ENCODE peak calls at places on chromosomes 2 and 18, in seven cellular contexts. One of them, this sample, is unnamed.

GRCh38 chr2:240642061-240642805 is 17.0 kb downstream of the GPR35 start:
- DNase-seq in CD4-positive, alpha-beta T cell: no peak
- DNase-seq in fibroblast of villous mesenchyme: no peak
- DNase-seq in GM12865: no peak
- DNase-seq in GM10248: no peak
- DNase-seq in activated B cell treated with CpG ODN at 0.5 μM for 24 hours: no peak
- DNase-seq in glutamatergic neuron: no peak
- DNase-seq in this sample: no peak

GRCh38 chr18:52499646-52500045 is 159.6 kb downstream of the DCC start:
- DNase-seq in GM10248: no peak
- DNase-seq in GM12865: no peak
- DNase-seq in CD4-positive, alpha-beta T cell: no peak
- DNase-seq in glutamatergic neuron: no peak
- DNase-seq in activated B cell treated with CpG ODN at 0.5 μM for 24 hours: no peak
- DNase-seq in fibroblast of villous mesenchyme: no peak
- DNase-seq in this sample: no peak

GRCh38 chr2:232129483-232129882 is 168.0 kb downstream of the DIS3L2 start:
- DNase-seq in activated B cell treated with CpG ODN at 0.5 μM for 24 hours: no peak
- DNase-seq in GM10248: no peak
- DNase-seq in GM12865: no peak
- DNase-seq in CD4-positive, alpha-beta T cell: no peak
- DNase-seq in glutamatergic neuron: no peak
- DNase-seq in fibroblast of villous mesenchyme: no peak
- DNase-seq in this sample: no peak

GRCh38 chr2:176140130-176140519 is 10.6 kb downstream of the HOXD8 start:
- DNase-seq in GM12865: no peak
- DNase-seq in GM10248: no peak
- DNase-seq in fibroblast of villous mesenchyme: peak
- DNase-seq in glutamatergic neuron: no peak
- DNase-seq in activated B cell treated with CpG ODN at 0.5 μM for 24 hours: no peak
- DNase-seq in CD4-positive, alpha-beta T cell: no peak
- DNase-seq in this sample: no peak

GRCh38 chr18:9569178-9569577 is 45.2 kb downstream of the PPP4R1 start:
- DNase-seq in CD4-positive, alpha-beta T cell: no peak
- DNase-seq in glutamatergic neuron: no peak
- DNase-seq in GM10248: no peak
- DNase-seq in activated B cell treated with CpG ODN at 0.5 μM for 24 hours: no peak
- DNase-seq in fibroblast of villous mesenchyme: no peak
- DNase-seq in GM12865: no peak
- DNase-seq in this sample: no peak

GRCh38 chr2:72669121-72669520 is 156.7 kb downstream of the EXOC6B start:
- DNase-seq in CD4-positive, alpha-beta T cell: no peak
- DNase-seq in GM10248: no peak
- DNase-seq in activated B cell treated with CpG ODN at 0.5 μM for 24 hours: no peak
- DNase-seq in glutamatergic neuron: no peak
- DNase-seq in fibroblast of villous mesenchyme: peak
- DNase-seq in GM12865: no peak
- DNase-seq in this sample: no peak

GRCh38 chr18:77529492-77529891 is 279.8 kb downstream of the GALR1 start:
- DNase-seq in fibroblast of villous mesenchyme: no peak
- DNase-seq in GM10248: no peak
- DNase-seq in activated B cell treated with CpG ODN at 0.5 μM for 24 hours: no peak
- DNase-seq in GM12865: no peak
- DNase-seq in glutamatergic neuron: no peak
- DNase-seq in CD4-positive, alpha-beta T cell: no peak
- DNase-seq in this sample: no peak

GRCh38 chr18:68299906-68300305 is 415.0 kb downstream of the TMX3 start:
- DNase-seq in GM12865: no peak
- DNase-seq in activated B cell treated with CpG ODN at 0.5 μM for 24 hours: no peak
- DNase-seq in fibroblast of villous mesenchyme: no peak
- DNase-seq in glutamatergic neuron: no peak
- DNase-seq in GM10248: no peak
- DNase-seq in CD4-positive, alpha-beta T cell: no peak
- DNase-seq in this sample: no peak

GRCh38 chr2:45889053-45889452 is 237.6 kb downstream of the PRKCE start:
- DNase-seq in CD4-positive, alpha-beta T cell: peak
- DNase-seq in GM10248: peak
- DNase-seq in GM12865: peak
- DNase-seq in glutamatergic neuron: peak
- DNase-seq in fibroblast of villous mesenchyme: peak
- DNase-seq in activated B cell treated with CpG ODN at 0.5 μM for 24 hours: no peak
- DNase-seq in this sample: no peak

GRCh38 chr2:38948995-38949394 is 59.3 kb downstream of the ARHGEF33 start:
- DNase-seq in CD4-positive, alpha-beta T cell: no peak
- DNase-seq in activated B cell treated with CpG ODN at 0.5 μM for 24 hours: no peak
- DNase-seq in glutamatergic neuron: no peak
- DNase-seq in GM12865: no peak
- DNase-seq in GM10248: no peak
- DNase-seq in fibroblast of villous mesenchyme: no peak
- DNase-seq in this sample: no peak

GRCh38 chr2:67865871-67866386 is 196.9 kb downstream of the C1D start:
- DNase-seq in activated B cell treated with CpG ODN at 0.5 μM for 24 hours: no peak
- DNase-seq in GM10248: no peak
- DNase-seq in fibroblast of villous mesenchyme: no peak
- DNase-seq in GM12865: no peak
- DNase-seq in glutamatergic neuron: no peak
- DNase-seq in CD4-positive, alpha-beta T cell: no peak
- DNase-seq in this sample: no peak

GRCh38 chr2:51795248-51795888 is 763.4 kb upstream of the NRXN1 start:
- DNase-seq in GM12865: no peak
- DNase-seq in activated B cell treated with CpG ODN at 0.5 μM for 24 hours: no peak
- DNase-seq in CD4-positive, alpha-beta T cell: no peak
- DNase-seq in fibroblast of villous mesenchyme: peak
- DNase-seq in GM10248: no peak
- DNase-seq in glutamatergic neuron: peak
- DNase-seq in this sample: no peak

GRCh38 chr2:78418041-78418440 is 607.5 kb upstream of the REG3G start:
- DNase-seq in GM10248: no peak
- DNase-seq in GM12865: no peak
- DNase-seq in activated B cell treated with CpG ODN at 0.5 μM for 24 hours: no peak
- DNase-seq in fibroblast of villous mesenchyme: no peak
- DNase-seq in CD4-positive, alpha-beta T cell: no peak
- DNase-seq in glutamatergic neuron: no peak
- DNase-seq in this sample: no peak

GRCh38 chr2:219828127-219828526 is 200.7 kb downstream of the SLC4A3 start:
- DNase-seq in CD4-positive, alpha-beta T cell: no peak
- DNase-seq in glutamatergic neuron: no peak
- DNase-seq in fibroblast of villous mesenchyme: no peak
- DNase-seq in GM10248: no peak
- DNase-seq in activated B cell treated with CpG ODN at 0.5 μM for 24 hours: no peak
- DNase-seq in GM12865: no peak
- DNase-seq in this sample: no peak

GRCh38 chr2:111706481-111707001 is 177.5 kb downstream of the ANAPC1 start:
- DNase-seq in CD4-positive, alpha-beta T cell: no peak
- DNase-seq in GM12865: peak
- DNase-seq in glutamatergic neuron: no peak
- DNase-seq in activated B cell treated with CpG ODN at 0.5 μM for 24 hours: no peak
- DNase-seq in fibroblast of villous mesenchyme: no peak
- DNase-seq in GM10248: no peak
- DNase-seq in this sample: no peak

GRCh38 chr2:211514049-211514448 is 957.6 kb downstream of the CPS1 start:
- DNase-seq in CD4-positive, alpha-beta T cell: no peak
- DNase-seq in GM10248: no peak
- DNase-seq in glutamatergic neuron: no peak
- DNase-seq in activated B cell treated with CpG ODN at 0.5 μM for 24 hours: no peak
- DNase-seq in fibroblast of villous mesenchyme: no peak
- DNase-seq in GM12865: no peak
- DNase-seq in this sample: no peak

GRCh38 chr18:54426085-54426665 is 68.5 kb downstream of the C18orf54 start:
- DNase-seq in CD4-positive, alpha-beta T cell: no peak
- DNase-seq in GM10248: no peak
- DNase-seq in GM12865: no peak
- DNase-seq in fibroblast of villous mesenchyme: no peak
- DNase-seq in glutamatergic neuron: no peak
- DNase-seq in activated B cell treated with CpG ODN at 0.5 μM for 24 hours: no peak
- DNase-seq in this sample: no peak

GRCh38 chr2:226338825-226339224 is 460.8 kb downstream of the IRS1 start:
- DNase-seq in CD4-positive, alpha-beta T cell: no peak
- DNase-seq in activated B cell treated with CpG ODN at 0.5 μM for 24 hours: no peak
- DNase-seq in fibroblast of villous mesenchyme: no peak
- DNase-seq in GM10248: no peak
- DNase-seq in GM12865: no peak
- DNase-seq in glutamatergic neuron: no peak
- DNase-seq in this sample: no peak

GRCh38 chr2:190468814-190469569 is 60.8 kb downstream of the MFSD6 start:
- DNase-seq in CD4-positive, alpha-beta T cell: no peak
- DNase-seq in GM12865: peak
- DNase-seq in activated B cell treated with CpG ODN at 0.5 μM for 24 hours: no peak
- DNase-seq in fibroblast of villous mesenchyme: peak
- DNase-seq in glutamatergic neuron: no peak
- DNase-seq in GM10248: no peak
- DNase-seq in this sample: no peak

GRCh38 chr2:200484934-200485333 is 24.9 kb downstream of the KCTD18 start:
- DNase-seq in GM12865: no peak
- DNase-seq in GM10248: no peak
- DNase-seq in fibroblast of villous mesenchyme: no peak
- DNase-seq in activated B cell treated with CpG ODN at 0.5 μM for 24 hours: no peak
- DNase-seq in glutamatergic neuron: no peak
- DNase-seq in CD4-positive, alpha-beta T cell: no peak
- DNase-seq in this sample: no peak

GRCh38 chr2:50957880-50958279 is 74.1 kb downstream of the NRXN1 start:
- DNase-seq in CD4-positive, alpha-beta T cell: no peak
- DNase-seq in GM12865: no peak
- DNase-seq in activated B cell treated with CpG ODN at 0.5 μM for 24 hours: no peak
- DNase-seq in fibroblast of villous mesenchyme: no peak
- DNase-seq in glutamatergic neuron: no peak
- DNase-seq in GM10248: no peak
- DNase-seq in this sample: no peak

GRCh38 chr2:102331311-102331980 is 20.1 kb downstream of the IL1RL1 start:
- DNase-seq in fibroblast of villous mesenchyme: no peak
- DNase-seq in GM10248: no peak
- DNase-seq in activated B cell treated with CpG ODN at 0.5 μM for 24 hours: no peak
- DNase-seq in glutamatergic neuron: no peak
- DNase-seq in CD4-positive, alpha-beta T cell: no peak
- DNase-seq in GM12865: no peak
- DNase-seq in this sample: no peak

GRCh38 chr18:30094556-30094955 is 948.0 kb downstream of the DSC3 start:
- DNase-seq in GM12865: no peak
- DNase-seq in fibroblast of villous mesenchyme: peak
- DNase-seq in GM10248: no peak
- DNase-seq in glutamatergic neuron: no peak
- DNase-seq in CD4-positive, alpha-beta T cell: no peak
- DNase-seq in activated B cell treated with CpG ODN at 0.5 μM for 24 hours: no peak
- DNase-seq in this sample: no peak

DNA sequence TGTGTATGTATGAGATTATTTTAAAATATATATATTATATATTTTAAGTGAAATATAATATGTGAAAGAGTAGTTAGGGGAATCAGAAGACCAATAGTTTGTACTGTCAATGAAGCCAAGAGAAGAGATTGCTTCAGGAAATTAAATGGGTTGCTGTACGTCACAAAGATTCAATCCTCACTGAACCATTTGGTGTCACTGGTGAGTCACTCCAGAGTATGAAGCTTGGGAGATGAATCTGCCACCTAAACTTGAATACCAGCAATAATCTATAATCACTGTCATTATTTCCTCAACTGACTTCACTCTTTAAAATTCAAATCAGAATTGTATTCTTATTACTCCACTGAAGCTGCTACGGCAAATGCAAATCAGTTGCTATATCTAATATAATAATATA is 41.9 kb upstream of the SCN9A start:
- DNase-seq in GM10248: peak
- DNase-seq in glutamatergic neuron: no peak
- DNase-seq in activated B cell treated with CpG ODN at 0.5 μM for 24 hours: no peak
- DNase-seq in fibroblast of villous mesenchyme: peak
- DNase-seq in CD4-positive, alpha-beta T cell: no peak
- DNase-seq in GM12865: peak
- DNase-seq in this sample: no peak
- TF ChIP-seq CTCF in GM10248: no peak
- TF ChIP-seq CTCF in glutamatergic neuron: no peak
- TF ChIP-seq CTCF in activated B cell treated with CpG ODN at 0.5 μM for 24 hours: no peak
- TF ChIP-seq CTCF in fibroblast of villous mesenchyme: no peak
- TF ChIP-seq CTCF in CD4-positive, alpha-beta T cell: no peak
- TF ChIP-seq CTCF in GM12865: no peak
- TF ChIP-seq CTCF in this sample: no peak

DNA sequence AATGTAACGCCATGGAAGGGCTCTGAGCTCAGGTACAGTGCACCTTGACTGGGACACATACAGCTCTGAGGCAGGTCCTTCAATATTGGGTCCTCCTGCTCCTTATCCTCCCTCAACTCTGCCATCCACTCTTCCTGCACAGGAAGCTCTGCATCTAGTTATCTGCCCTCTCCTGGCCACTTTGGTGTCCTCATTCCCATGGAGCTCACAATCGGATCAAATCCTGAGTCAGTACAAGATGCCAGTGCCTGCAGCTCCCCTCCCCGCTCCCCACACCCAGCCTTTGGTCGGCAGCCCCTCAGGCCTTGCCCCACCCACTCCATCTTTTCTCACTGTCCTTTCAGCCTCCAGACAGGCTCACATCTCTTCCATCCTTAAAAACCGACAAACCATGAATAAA is 58.0 kb downstream of the LRRFIP1 start:
- DNase-seq in CD4-positive, alpha-beta T cell: no peak
- DNase-seq in GM12865: no peak
- DNase-seq in GM10248: no peak
- DNase-seq in fibroblast of villous mesenchyme: peak
- DNase-seq in activated B cell treated with CpG ODN at 0.5 μM for 24 hours: no peak
- DNase-seq in glutamatergic neuron: no peak
- DNase-seq in this sample: no peak
- TF ChIP-seq CTCF in CD4-positive, alpha-beta T cell: no peak
- TF ChIP-seq CTCF in GM12865: no peak
- TF ChIP-seq CTCF in GM10248: no peak
- TF ChIP-seq CTCF in fibroblast of villous mesenchyme: peak
- TF ChIP-seq CTCF in activated B cell treated with CpG ODN at 0.5 μM for 24 hours: no peak
- TF ChIP-seq CTCF in glutamatergic neuron: no peak
- TF ChIP-seq CTCF in this sample: peak

GRCh38 chr2:1550658-1551316 is 137.5 kb downstream of the TPO start:
- DNase-seq in activated B cell treated with CpG ODN at 0.5 μM for 24 hours: peak
- DNase-seq in GM12865: peak
- DNase-seq in CD4-positive, alpha-beta T cell: peak
- DNase-seq in fibroblast of villous mesenchyme: peak
- DNase-seq in glutamatergic neuron: peak
- DNase-seq in GM10248: peak
- DNase-seq in this sample: peak

GRCh38 chr2:1556286-1556685 is 143.0 kb downstream of the TPO start:
- DNase-seq in fibroblast of villous mesenchyme: no peak
- DNase-seq in activated B cell treated with CpG ODN at 0.5 μM for 24 hours: no peak
- DNase-seq in GM10248: no peak
- DNase-seq in glutamatergic neuron: no peak
- DNase-seq in GM12865: no peak
- DNase-seq in CD4-positive, alpha-beta T cell: no peak
- DNase-seq in this sample: no peak

GRCh38 chr2:1551905-1552304 is 138.6 kb downstream of the TPO start:
- DNase-seq in GM10248: no peak
- DNase-seq in activated B cell treated with CpG ODN at 0.5 μM for 24 hours: no peak
- DNase-seq in glutamatergic neuron: no peak
- DNase-seq in fibroblast of villous mesenchyme: no peak
- DNase-seq in GM12865: no peak
- DNase-seq in CD4-positive, alpha-beta T cell: no peak
- DNase-seq in this sample: no peak

GRCh38 chr2:1552611-1553010 is 139.3 kb downstream of the TPO start:
- DNase-seq in fibroblast of villous mesenchyme: no peak
- DNase-seq in CD4-positive, alpha-beta T cell: no peak
- DNase-seq in GM12865: no peak
- DNase-seq in activated B cell treated with CpG ODN at 0.5 μM for 24 hours: no peak
- DNase-seq in glutamatergic neuron: no peak
- DNase-seq in GM10248: no peak
- DNase-seq in this sample: no peak

GRCh38 chr2:1553671-1554295 is 140.5 kb downstream of the TPO start:
- DNase-seq in GM12865: no peak
- DNase-seq in fibroblast of villous mesenchyme: peak
- DNase-seq in CD4-positive, alpha-beta T cell: no peak
- DNase-seq in activated B cell treated with CpG ODN at 0.5 μM for 24 hours: no peak
- DNase-seq in glutamatergic neuron: no peak
- DNase-seq in GM10248: no peak
- DNase-seq in this sample: no peak
- TF ChIP-seq CTCF in GM12865: no peak
- TF ChIP-seq CTCF in fibroblast of villous mesenchyme: peak
- TF ChIP-seq CTCF in CD4-positive, alpha-beta T cell: no peak
- TF ChIP-seq CTCF in activated B cell treated with CpG ODN at 0.5 μM for 24 hours: no peak
- TF ChIP-seq CTCF in glutamatergic neuron: no peak
- TF ChIP-seq CTCF in GM10248: no peak
- TF ChIP-seq CTCF in this sample: no peak

GRCh38 chr2:135531231-135532197 is at the start of gene R3HDM1:
- DNase-seq in GM12865: peak
- DNase-seq in activated B cell treated with CpG ODN at 0.5 μM for 24 hours: peak
- DNase-seq in CD4-positive, alpha-beta T cell: peak
- DNase-seq in glutamatergic neuron: peak
- DNase-seq in fibroblast of villous mesenchyme: peak
- DNase-seq in GM10248: peak
- DNase-seq in this sample: peak
- TF ChIP-seq CTCF in GM12865: no peak
- TF ChIP-seq CTCF in activated B cell treated with CpG ODN at 0.5 μM for 24 hours: no peak
- TF ChIP-seq CTCF in CD4-positive, alpha-beta T cell: no peak
- TF ChIP-seq CTCF in glutamatergic neuron: no peak
- TF ChIP-seq CTCF in fibroblast of villous mesenchyme: peak
- TF ChIP-seq CTCF in GM10248: peak
- TF ChIP-seq CTCF in this sample: peak